ENCODE peak calls at places on chromosomes 6 and 20, in ten cellular contexts. One of them, this sample, is unnamed. For H3K4me1, the result is how much of the 10 kb centered on the place peaks cover.

GRCh38 chr6:89297695-89298351 is 17.3 kb downstream of the GABRR2 start:
- DNase-seq in transverse colon: peak
- DNase-seq in cardiac muscle cell: peak
- DNase-seq in GM23338: no peak
- DNase-seq in lower lobe of right lung: no peak
- DNase-seq in heart left ventricle: no peak
- DNase-seq in uterus: peak
- DNase-seq in Panc1: peak
- DNase-seq in colonic mucosa: no peak
- DNase-seq in ascending aorta: peak
- DNase-seq in this sample: no peak

GRCh38 chr6:2909718-2910117 is 6.6 kb upstream of the SERPINB9 start:
- DNase-seq in transverse colon: no peak
- DNase-seq in cardiac muscle cell: no peak
- DNase-seq in GM23338: no peak
- DNase-seq in lower lobe of right lung: no peak
- DNase-seq in heart left ventricle: no peak
- DNase-seq in uterus: no peak
- DNase-seq in Panc1: no peak
- DNase-seq in colonic mucosa: no peak
- DNase-seq in ascending aorta: no peak
- DNase-seq in this sample: no peak

GRCh38 chr6:21587182-21587924 is 6.2 kb upstream of the SOX4 start:
- DNase-seq in transverse colon: peak
- DNase-seq in cardiac muscle cell: peak
- DNase-seq in GM23338: peak
- DNase-seq in lower lobe of right lung: peak
- DNase-seq in heart left ventricle: peak
- DNase-seq in uterus: peak
- DNase-seq in Panc1: no peak
- DNase-seq in colonic mucosa: peak
- DNase-seq in ascending aorta: peak
- DNase-seq in this sample: peak

GRCh38 chr6:11575408-11576033 is 38.0 kb downstream of the TMEM170B start:
- DNase-seq in transverse colon: peak
- DNase-seq in cardiac muscle cell: peak
- DNase-seq in GM23338: peak
- DNase-seq in lower lobe of right lung: no peak
- DNase-seq in heart left ventricle: no peak
- DNase-seq in uterus: peak
- DNase-seq in Panc1: peak
- DNase-seq in colonic mucosa: peak
- DNase-seq in ascending aorta: peak
- DNase-seq in this sample: peak

GRCh38 chr6:158059108-158059507 is 77.4 kb downstream of the SYNJ2 start:
- DNase-seq in transverse colon: no peak
- DNase-seq in cardiac muscle cell: no peak
- DNase-seq in GM23338: no peak
- DNase-seq in lower lobe of right lung: no peak
- DNase-seq in heart left ventricle: no peak
- DNase-seq in uterus: no peak
- DNase-seq in Panc1: no peak
- DNase-seq in colonic mucosa: no peak
- DNase-seq in ascending aorta: no peak
- DNase-seq in this sample: no peak

GRCh38 chr6:56902551-56903464 is 52.1 kb upstream of the BEND6 start:
- DNase-seq in transverse colon: no peak
- DNase-seq in cardiac muscle cell: peak
- DNase-seq in GM23338: peak
- DNase-seq in lower lobe of right lung: no peak
- DNase-seq in heart left ventricle: no peak
- DNase-seq in uterus: peak
- DNase-seq in Panc1: no peak
- DNase-seq in colonic mucosa: peak
- DNase-seq in ascending aorta: no peak
- DNase-seq in this sample: no peak

GRCh38 chr6:148415511-148416286 is 73.1 kb downstream of the SASH1 start:
- DNase-seq in transverse colon: no peak
- DNase-seq in cardiac muscle cell: no peak
- DNase-seq in GM23338: no peak
- DNase-seq in lower lobe of right lung: no peak
- DNase-seq in heart left ventricle: no peak
- DNase-seq in uterus: no peak
- DNase-seq in Panc1: no peak
- DNase-seq in colonic mucosa: no peak
- DNase-seq in ascending aorta: no peak
- DNase-seq in this sample: no peak

GRCh38 chr6:149031545-149032317 is 284.9 kb downstream of the UST start:
- DNase-seq in transverse colon: peak
- DNase-seq in cardiac muscle cell: peak
- DNase-seq in GM23338: no peak
- DNase-seq in lower lobe of right lung: no peak
- DNase-seq in heart left ventricle: no peak
- DNase-seq in uterus: peak
- DNase-seq in Panc1: no peak
- DNase-seq in colonic mucosa: no peak
- DNase-seq in ascending aorta: peak
- DNase-seq in this sample: no peak

GRCh38 chr6:166253277-166254229 is 54.6 kb downstream of the PRR18 start:
- DNase-seq in transverse colon: peak
- DNase-seq in cardiac muscle cell: no peak
- DNase-seq in GM23338: peak
- DNase-seq in lower lobe of right lung: peak
- DNase-seq in heart left ventricle: no peak
- DNase-seq in uterus: no peak
- DNase-seq in Panc1: no peak
- DNase-seq in colonic mucosa: no peak
- DNase-seq in ascending aorta: peak
- DNase-seq in this sample: no peak
- H3K4me3 ChIP-seq in transverse colon: peak
- H3K4me3 ChIP-seq in cardiac muscle cell: peak
- H3K4me3 ChIP-seq in GM23338: peak
- H3K4me3 ChIP-seq in lower lobe of right lung: peak
- H3K4me3 ChIP-seq in heart left ventricle: peak
- H3K4me3 ChIP-seq in uterus: no peak
- H3K4me3 ChIP-seq in Panc1: peak
- H3K4me3 ChIP-seq in colonic mucosa: peak
- H3K4me3 ChIP-seq in ascending aorta: peak
- H3K4me3 ChIP-seq in this sample: peak

DNA sequence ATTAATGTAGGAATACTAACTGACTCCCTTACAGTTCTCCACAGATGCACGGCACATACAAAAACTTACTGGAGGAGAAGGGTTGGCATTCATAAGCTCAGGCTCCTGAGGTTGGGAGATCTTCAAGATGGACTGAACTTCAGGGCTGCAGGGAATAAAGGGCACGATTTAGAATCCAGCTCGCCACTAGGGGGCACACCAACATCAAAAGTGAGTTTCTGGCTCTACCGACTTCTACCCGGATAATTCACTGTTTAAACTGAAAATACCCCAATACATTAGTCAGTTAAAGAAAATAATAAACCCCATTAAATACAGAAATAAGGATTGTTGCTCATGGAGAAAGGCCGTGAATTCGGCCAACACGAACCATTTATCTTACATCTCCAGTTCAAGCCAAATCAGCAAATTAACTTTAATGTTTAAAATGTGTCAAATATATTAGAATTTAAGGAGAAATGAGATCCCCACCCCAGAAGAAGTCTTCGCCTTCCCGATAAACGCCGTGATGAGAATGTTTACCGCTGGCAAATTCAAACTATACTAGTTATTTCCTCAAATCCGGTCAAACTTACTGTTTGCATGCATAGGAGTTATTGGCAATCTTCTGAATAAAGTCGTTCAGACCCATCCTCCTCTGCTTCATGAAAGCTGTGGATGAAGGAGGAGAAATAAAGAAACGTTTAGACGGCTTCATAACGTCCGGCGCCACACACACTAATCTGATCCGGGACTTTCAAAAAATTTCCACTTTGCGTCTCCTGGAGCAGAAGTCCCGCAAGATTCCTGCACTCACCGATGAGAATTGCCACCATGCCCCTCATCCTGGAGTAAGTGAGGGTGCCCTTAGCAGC is 121.7 kb upstream of the SLC2A12 start:
- DNase-seq in transverse colon: peak
- DNase-seq in cardiac muscle cell: peak
- DNase-seq in GM23338: peak
- DNase-seq in lower lobe of right lung: peak
- DNase-seq in heart left ventricle: peak
- DNase-seq in uterus: peak
- DNase-seq in Panc1: peak
- DNase-seq in colonic mucosa: peak
- DNase-seq in ascending aorta: peak
- DNase-seq in this sample: peak
- H3K4me1 ChIP-seq in transverse colon: under half
- H3K4me1 ChIP-seq in cardiac muscle cell: under half
- H3K4me1 ChIP-seq in GM23338: under half
- H3K4me1 ChIP-seq in lower lobe of right lung: half or more
- H3K4me1 ChIP-seq in heart left ventricle: under half
- H3K4me1 ChIP-seq in uterus: under half
- H3K4me1 ChIP-seq in Panc1: under half
- H3K4me1 ChIP-seq in colonic mucosa: under half
- H3K4me1 ChIP-seq in ascending aorta: under half
- H3K4me1 ChIP-seq in this sample: under half

GRCh38 chr6:111612379-111612778 is 6.7 kb upstream of the TRAF3IP2 start:
- DNase-seq in transverse colon: no peak
- DNase-seq in cardiac muscle cell: no peak
- DNase-seq in GM23338: no peak
- DNase-seq in lower lobe of right lung: no peak
- DNase-seq in heart left ventricle: no peak
- DNase-seq in uterus: no peak
- DNase-seq in Panc1: no peak
- DNase-seq in colonic mucosa: no peak
- DNase-seq in ascending aorta: no peak
- DNase-seq in this sample: no peak

GRCh38 chr6:111615916-111616612 is 10.4 kb upstream of the TRAF3IP2 start:
- DNase-seq in transverse colon: peak
- DNase-seq in cardiac muscle cell: no peak
- DNase-seq in GM23338: no peak
- DNase-seq in lower lobe of right lung: no peak
- DNase-seq in heart left ventricle: no peak
- DNase-seq in uterus: no peak
- DNase-seq in Panc1: no peak
- DNase-seq in colonic mucosa: no peak
- DNase-seq in ascending aorta: no peak
- DNase-seq in this sample: no peak

GRCh38 chr6:111610548-111611172 is 5.0 kb upstream of the TRAF3IP2 start:
- DNase-seq in transverse colon: peak
- DNase-seq in cardiac muscle cell: no peak
- DNase-seq in GM23338: no peak
- DNase-seq in lower lobe of right lung: no peak
- DNase-seq in heart left ventricle: no peak
- DNase-seq in uterus: no peak
- DNase-seq in Panc1: no peak
- DNase-seq in colonic mucosa: no peak
- DNase-seq in ascending aorta: no peak
- DNase-seq in this sample: no peak

GRCh38 chr6:111618407-111618806 is 12.7 kb upstream of the TRAF3IP2 start:
- DNase-seq in transverse colon: no peak
- DNase-seq in cardiac muscle cell: no peak
- DNase-seq in GM23338: no peak
- DNase-seq in lower lobe of right lung: no peak
- DNase-seq in heart left ventricle: no peak
- DNase-seq in uterus: no peak
- DNase-seq in Panc1: no peak
- DNase-seq in colonic mucosa: no peak
- DNase-seq in ascending aorta: no peak
- DNase-seq in this sample: no peak

GRCh38 chr6:111614833-111615582 is 9.3 kb upstream of the TRAF3IP2 start:
- DNase-seq in transverse colon: peak
- DNase-seq in cardiac muscle cell: no peak
- DNase-seq in GM23338: peak
- DNase-seq in lower lobe of right lung: peak
- DNase-seq in heart left ventricle: no peak
- DNase-seq in uterus: no peak
- DNase-seq in Panc1: no peak
- DNase-seq in colonic mucosa: peak
- DNase-seq in ascending aorta: no peak
- DNase-seq in this sample: no peak
- H3K4me3 ChIP-seq in transverse colon: no peak
- H3K4me3 ChIP-seq in cardiac muscle cell: no peak
- H3K4me3 ChIP-seq in GM23338: peak
- H3K4me3 ChIP-seq in lower lobe of right lung: no peak
- H3K4me3 ChIP-seq in heart left ventricle: no peak
- H3K4me3 ChIP-seq in uterus: no peak
- H3K4me3 ChIP-seq in Panc1: peak
- H3K4me3 ChIP-seq in colonic mucosa: no peak
- H3K4me3 ChIP-seq in ascending aorta: no peak
- H3K4me3 ChIP-seq in this sample: no peak

GRCh38 chr20:50340586-50340985 is 150.0 kb downstream of the CEBPB start:
- DNase-seq in transverse colon: no peak
- DNase-seq in cardiac muscle cell: no peak
- DNase-seq in GM23338: no peak
- DNase-seq in lower lobe of right lung: no peak
- DNase-seq in heart left ventricle: peak
- DNase-seq in uterus: no peak
- DNase-seq in Panc1: no peak
- DNase-seq in colonic mucosa: no peak
- DNase-seq in ascending aorta: no peak
- DNase-seq in this sample: no peak

GRCh38 chr20:50343125-50343489 is 152.5 kb downstream of the CEBPB start:
- DNase-seq in transverse colon: no peak
- DNase-seq in cardiac muscle cell: no peak
- DNase-seq in GM23338: no peak
- DNase-seq in lower lobe of right lung: no peak
- DNase-seq in heart left ventricle: peak
- DNase-seq in uterus: no peak
- DNase-seq in Panc1: no peak
- DNase-seq in colonic mucosa: no peak
- DNase-seq in ascending aorta: no peak
- DNase-seq in this sample: no peak

GRCh38 chr20:50342638-50343102 is 152.0 kb downstream of the CEBPB start:
- DNase-seq in transverse colon: no peak
- DNase-seq in cardiac muscle cell: no peak
- DNase-seq in GM23338: no peak
- DNase-seq in lower lobe of right lung: no peak
- DNase-seq in heart left ventricle: peak
- DNase-seq in uterus: no peak
- DNase-seq in Panc1: no peak
- DNase-seq in colonic mucosa: no peak
- DNase-seq in ascending aorta: no peak
- DNase-seq in this sample: no peak

GRCh38 chr20:50341050-50341449 is 150.4 kb downstream of the CEBPB start:
- DNase-seq in transverse colon: no peak
- DNase-seq in cardiac muscle cell: no peak
- DNase-seq in GM23338: no peak
- DNase-seq in lower lobe of right lung: no peak
- DNase-seq in heart left ventricle: peak
- DNase-seq in uterus: no peak
- DNase-seq in Panc1: no peak
- DNase-seq in colonic mucosa: no peak
- DNase-seq in ascending aorta: no peak
- DNase-seq in this sample: no peak

DNA sequence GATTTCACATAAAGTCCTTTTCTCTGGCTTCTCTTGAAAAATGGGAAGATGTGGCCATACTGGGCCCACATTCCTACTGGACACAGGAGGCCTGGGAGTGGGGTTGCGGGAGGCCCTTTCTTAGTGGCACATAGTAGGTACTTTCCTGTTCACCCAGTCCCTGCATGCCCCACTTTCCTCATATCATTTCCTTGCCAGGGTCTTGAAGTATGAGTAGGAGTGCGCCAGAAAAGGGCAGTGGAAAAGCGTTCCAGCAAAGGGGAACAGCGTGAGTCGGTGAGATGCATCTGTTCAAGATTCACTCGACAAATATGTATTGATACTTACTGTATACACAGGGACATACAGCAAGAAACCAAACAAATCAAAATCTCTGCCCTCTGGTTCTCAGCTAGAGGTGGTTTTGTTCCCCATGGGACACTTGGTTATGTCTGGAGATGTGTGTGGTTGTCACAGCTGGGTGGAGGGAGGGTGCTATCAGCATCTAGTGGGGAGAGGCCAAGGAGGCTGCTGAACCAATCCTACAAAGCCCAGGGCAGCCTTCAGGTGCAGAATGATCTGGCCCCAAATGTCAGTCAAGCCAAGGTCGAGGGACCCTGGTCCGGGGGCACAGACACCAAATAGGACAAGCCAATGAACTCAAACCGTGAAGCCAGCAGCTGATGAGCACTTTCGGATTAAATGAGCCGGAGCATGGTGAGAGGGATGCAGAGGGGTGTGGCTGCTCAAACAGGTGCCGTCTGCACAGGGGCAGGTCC is 151.4 kb downstream of the CEBPB start:
- DNase-seq in transverse colon: no peak
- DNase-seq in cardiac muscle cell: no peak
- DNase-seq in GM23338: no peak
- DNase-seq in lower lobe of right lung: no peak
- DNase-seq in heart left ventricle: peak
- DNase-seq in uterus: no peak
- DNase-seq in Panc1: no peak
- DNase-seq in colonic mucosa: no peak
- DNase-seq in ascending aorta: no peak
- DNase-seq in this sample: no peak
- H3K4me1 ChIP-seq in transverse colon: under half
- H3K4me1 ChIP-seq in cardiac muscle cell: under half
- H3K4me1 ChIP-seq in GM23338: under half
- H3K4me1 ChIP-seq in lower lobe of right lung: half or more
- H3K4me1 ChIP-seq in heart left ventricle: under half
- H3K4me1 ChIP-seq in uterus: under half
- H3K4me1 ChIP-seq in Panc1: under half
- H3K4me1 ChIP-seq in colonic mucosa: under half
- H3K4me1 ChIP-seq in ascending aorta: under half
- H3K4me1 ChIP-seq in this sample: under half